ENCODE peak calls at places on chromosomes 12 and 14, in eight cellular contexts. G is cardiac muscle cell; Y is retinal pigment epithelial cell; T is islet precursor cell; W is CD8-positive, alpha-beta memory T cell; Z is lung microvascular endothelial cell; K is stimulated activated naive B cell treated with anti-CD40 and anti-IgM and Interleukin-4, amounts not matched to agents 10 μg/mL and 1 μg/mL and 100 μg/mL, for 72 hours; N is T-helper 1 cell. J is an unnamed sample.

GRCh38 chr14:90828642-90829487 is 12.6 kb upstream of the TTC7B start:
- DNase-seq in G (no peak), Z (no peak), K (no peak), N (peak; percentile 82), Y (no peak), W (peak; percentile 20), T (peak; percentile 11), J (peak; percentile 49)

GRCh38 chr14:55025948-55026347 is 951 bp downstream of the WDHD1 start:
- DNase-seq in G (no peak), K (no peak), W (no peak), Z (no peak), T (no peak), N (no peak), Y (no peak), J (no peak)

GRCh38 chr12:102026728-102027127 is 35.1 kb downstream of the WASHC3 start:
- DNase-seq in T (no peak), W (no peak), Y (no peak), Z (no peak), G (no peak), K (no peak), N (no peak), J (no peak)

GRCh38 chr14:31270196-31270772 is 62.7 kb upstream of the HECTD1 start:
- DNase-seq in N (peak; percentile 4), G (peak; percentile 4), T (peak; percentile 58), W (no peak), Y (no peak), Z (peak; percentile 48), K (no peak), J (no peak)

GRCh38 chr12:42090899-42091298 is 53.8 kb downstream of the GXYLT1 start:
- DNase-seq in N (no peak), W (no peak), Z (peak; percentile 82), T (no peak), G (peak; percentile 67), K (no peak), Y (no peak), J (no peak)

GRCh38 chr12:114696443-114697245 is 12.7 kb upstream of the TBX3 start:
- DNase-seq in W (no peak), T (peak; percentile 75), K (no peak), N (no peak), Y (no peak), G (no peak), Z (no peak), J (no peak)

GRCh38 chr12:121033625-121034349 is 5.3 kb downstream of the OASL start:
- DNase-seq in Y (peak; percentile 31), G (peak; percentile 42), T (no peak), N (peak; percentile 93), Z (peak; percentile 24), K (no peak), W (peak; percentile 44), J (no peak)

GRCh38 chr12:81992461-81992860 is 233.3 kb upstream of the PPFIA2 start:
- DNase-seq in N (peak; percentile 4), Z (no peak), W (peak; percentile 46), T (peak; percentile 74), K (no peak), G (peak; percentile 31), Y (no peak), J (no peak)

GRCh38 chr12:121560392-121561021 is 20.3 kb downstream of the KDM2B start:
- DNase-seq in K (peak; percentile 81), W (no peak), N (no peak), T (peak; percentile 76), Y (no peak), Z (no peak), G (no peak), J (no peak)

GRCh38 chr14:101075025-101075800 is 171.7 kb upstream of the RTL1 start:
- DNase-seq in N (no peak), Z (no peak), Y (no peak), W (no peak), G (no peak), K (peak; percentile 74), T (peak; percentile 45), J (no peak)

J was measured in GM19239.